ENCODE peak calls at places on chromosomes 1 and 21, in six cellular contexts. W is CD8-positive, alpha-beta T cell; H is heart left ventricle; G is AG04449; J is cardiac fibroblast; S is CD8-positive, alpha-beta memory T cell. Z is an unnamed sample.

GRCh38 chr1:214027498-214027897 is 39.7 kb downstream of the PROX1 start:
- DNase-seq in W (no peak), H (no peak), G (no peak), J (no peak), S (no peak), Z (no peak)

GRCh38 chr1:116375884-116376733 is 3.1 kb downstream of the ATP1A1 start:
- DNase-seq in W (peak), H (peak), G (peak), J (peak), S (peak), Z (no peak)

GRCh38 chr21:43343095-43343991 is 83.6 kb downstream of the SIK1 start:
- DNase-seq in W (no peak), H (no peak), G (no peak), J (no peak), S (no peak), Z (no peak)

GRCh38 chr1:150563340-150564038 is 14.3 kb downstream of the ADAMTSL4 start:
- DNase-seq in W (peak), H (peak), G (no peak), J (peak), S (peak), Z (no peak)

GRCh38 chr1:244100691-244101453 is 49.8 kb downstream of the ZBTB18 start:
- DNase-seq in W (no peak), H (no peak), G (no peak), J (no peak), S (peak), Z (peak)

GRCh38 chr1:67997746-67998145 is 52.7 kb downstream of the DIRAS3 start:
- DNase-seq in W (no peak), H (no peak), G (no peak), J (no peak), S (no peak), Z (no peak)

GRCh38 chr21:33403786-33404571 is 766 bp downstream of the IFNGR2 start:
- DNase-seq in W (peak), H (peak), G (no peak), J (peak), S (no peak), Z (no peak)

GRCh38 chr1:165397945-165398344 is 41.4 kb upstream of the LMX1A start:
- DNase-seq in W (peak), H (peak), G (no peak), J (peak), S (no peak), Z (no peak)

GRCh38 chr21:36134820-36135390 is at the start of gene CBR3:
- DNase-seq in W (peak), H (peak), G (no peak), J (peak), S (peak), Z (no peak)

GRCh38 chr1:41805771-41806471 is 112.8 kb downstream of the HIVEP3 start:
- DNase-seq in W (peak), H (no peak), G (no peak), J (no peak), S (peak), Z (no peak)

DNA sequence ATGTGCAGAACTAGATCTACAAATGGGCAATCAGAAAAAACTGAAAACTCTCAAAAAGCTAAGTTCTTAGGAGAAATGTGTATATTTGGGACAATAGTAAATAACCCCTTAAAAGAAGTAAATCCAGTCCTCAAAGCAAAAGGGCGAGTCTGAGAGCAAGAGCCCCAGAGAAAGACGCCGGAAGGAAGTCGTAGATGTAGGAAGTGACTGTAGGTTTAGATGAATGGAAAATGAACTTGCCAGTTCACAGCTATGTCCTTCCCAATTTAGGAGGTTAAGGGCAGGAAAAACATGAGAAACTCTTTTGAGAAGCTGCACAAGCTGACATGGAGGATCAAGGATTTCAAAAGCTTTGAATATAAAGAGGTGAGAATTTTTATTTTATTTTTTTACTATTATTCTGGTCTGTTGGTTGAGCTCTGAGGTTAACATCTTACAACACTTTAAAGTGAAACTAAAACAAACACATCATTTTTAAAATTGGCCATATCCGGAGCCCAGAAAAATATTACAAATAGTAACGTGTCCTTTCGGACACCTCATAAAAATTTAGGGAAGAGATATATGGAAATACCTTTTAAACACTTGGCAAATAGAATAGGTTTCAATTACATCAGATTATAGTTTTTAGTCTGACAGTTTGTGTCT is 1178.6 kb downstream of the MRPL39 start:
- DNase-seq in W (peak), H (no peak), G (no peak), J (no peak), S (peak), Z (no peak)
- H3K4me3 ChIP-seq in W (peak), H (peak), G (no peak), J (no peak), S (peak), Z (no peak)

DNA sequence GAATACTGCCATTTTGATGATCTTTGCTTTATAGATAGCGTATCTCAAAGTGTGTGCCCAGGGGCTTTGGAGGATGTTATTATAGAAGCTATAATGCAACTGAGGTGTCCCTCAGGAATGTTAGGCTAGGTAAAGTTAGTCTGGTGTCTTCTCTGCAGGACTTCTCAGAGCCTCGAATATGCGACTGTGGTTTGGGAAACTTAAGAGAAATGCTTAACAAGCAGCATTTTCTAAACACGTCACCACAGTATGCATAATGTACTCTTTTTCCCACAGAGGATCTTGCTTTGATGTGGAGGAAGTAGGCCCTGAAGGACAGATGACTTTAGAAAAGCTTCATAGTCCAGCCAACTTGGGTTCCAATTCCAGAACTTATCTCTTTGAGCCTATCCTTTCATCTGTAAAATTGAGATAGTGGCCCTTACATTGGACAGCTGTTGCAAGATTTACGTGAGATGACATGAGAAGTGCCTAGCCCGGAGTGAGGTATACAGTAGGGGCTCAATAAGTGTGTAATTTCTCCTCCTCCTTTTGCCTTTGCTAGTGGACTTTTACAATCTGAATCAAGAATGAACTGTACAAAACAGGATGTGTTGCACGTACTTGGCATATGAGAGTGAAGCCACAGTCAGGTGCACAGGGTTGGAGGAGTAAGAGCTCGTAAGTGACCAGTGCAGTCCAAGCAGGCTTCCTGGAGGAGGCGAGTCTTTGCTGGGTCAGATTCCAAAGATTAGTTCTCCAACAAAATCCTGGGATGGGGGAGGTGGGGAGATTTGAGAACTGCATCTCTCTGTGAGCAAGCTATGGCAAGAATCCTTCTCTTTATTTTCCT is 29.7 kb upstream of the TRABD2B start:
- DNase-seq in W (no peak), H (no peak), G (no peak), J (no peak), S (no peak), Z (no peak)
- H3K4me3 ChIP-seq in W (no peak), H (no peak), G (no peak), J (no peak), S (no peak), Z (no peak)

GRCh38 chr1:228450200-228450599 is 33.5 kb upstream of the TRIM17 start:
- DNase-seq in W (no peak), H (no peak), G (no peak), J (no peak), S (no peak), Z (no peak)
- H3K4me3 ChIP-seq in W (no peak), H (no peak), G (no peak), J (no peak), S (no peak), Z (no peak)

GRCh38 chr1:30908446-30908885 is at the start of gene SDC3:
- DNase-seq in W (no peak), H (peak), G (no peak), J (peak), S (no peak), Z (no peak)

GRCh38 chr1:30907390-30907640 is 1.2 kb downstream of the SDC3 start:
- DNase-seq in W (no peak), H (no peak), G (no peak), J (no peak), S (no peak), Z (no peak)

GRCh38 chr1:30908886-30909777 is 574 bp upstream of the SDC3 start:
- DNase-seq in W (no peak), H (peak), G (no peak), J (no peak), S (no peak), Z (no peak)

GRCh38 chr1:30906631-30907389 is 1.7 kb downstream of the SDC3 start:
- DNase-seq in W (no peak), H (peak), G (no peak), J (no peak), S (no peak), Z (no peak)

DNA sequence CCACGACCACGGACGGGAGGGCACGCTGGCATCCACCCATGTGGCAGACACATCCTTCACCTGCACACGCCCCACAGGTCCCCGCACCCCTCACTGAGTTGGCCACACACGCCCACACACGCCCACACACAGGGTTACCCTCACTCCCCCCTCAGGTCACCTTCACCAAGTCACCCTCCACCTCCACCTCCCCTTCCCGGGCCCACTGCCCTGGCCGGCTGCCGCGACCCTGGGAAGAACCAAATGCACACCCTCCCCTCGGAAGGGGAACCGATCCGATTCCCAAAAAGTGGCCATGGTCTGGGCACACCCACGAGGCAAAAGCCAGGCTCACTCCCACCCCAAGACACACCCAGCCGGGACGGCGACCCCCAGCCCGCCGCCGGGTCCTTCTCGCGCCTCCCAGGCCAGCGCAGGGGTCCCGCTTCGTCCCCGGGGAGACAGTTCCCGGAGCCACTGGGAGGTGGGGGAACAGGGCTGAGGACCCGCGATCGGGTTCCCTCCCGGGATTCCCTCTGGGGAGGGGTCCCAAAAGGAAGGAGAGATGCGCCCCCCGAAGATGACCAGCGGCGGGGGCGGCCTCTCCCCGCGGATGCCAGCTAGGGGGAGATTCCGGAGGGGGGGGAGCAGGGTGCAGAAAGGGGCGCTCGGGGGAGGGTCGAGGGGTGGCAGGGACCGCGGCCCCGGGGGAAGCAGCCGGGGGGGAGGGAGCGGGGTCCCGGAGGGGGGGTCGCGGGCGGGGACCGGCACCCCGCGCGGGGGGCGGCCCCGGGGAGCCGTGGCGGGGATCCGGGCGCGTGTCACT is 715 bp downstream of the SDC3 start:
- DNase-seq in W (no peak), H (peak), G (no peak), J (no peak), S (no peak), Z (no peak)
- H3K4me3 ChIP-seq in W (no peak), H (peak), G (peak), J (peak), S (no peak), Z (peak)

GRCh38 chr1:193406901-193407300 is 220.5 kb upstream of the B3GALT2 start:
- DNase-seq in W (peak), H (no peak), G (no peak), J (peak), S (peak), Z (peak)

GRCh38 chr1:193411771-193412170 is 225.4 kb upstream of the B3GALT2 start:
- DNase-seq in W (no peak), H (no peak), G (no peak), J (no peak), S (peak), Z (no peak)

GRCh38 chr1:193413376-193413775 is 227.0 kb upstream of the B3GALT2 start:
- DNase-seq in W (no peak), H (no peak), G (no peak), J (no peak), S (no peak), Z (no peak)

GRCh38 chr1:193412748-193413147 is 226.3 kb upstream of the B3GALT2 start:
- DNase-seq in W (no peak), H (no peak), G (no peak), J (no peak), S (no peak), Z (no peak)

DNA sequence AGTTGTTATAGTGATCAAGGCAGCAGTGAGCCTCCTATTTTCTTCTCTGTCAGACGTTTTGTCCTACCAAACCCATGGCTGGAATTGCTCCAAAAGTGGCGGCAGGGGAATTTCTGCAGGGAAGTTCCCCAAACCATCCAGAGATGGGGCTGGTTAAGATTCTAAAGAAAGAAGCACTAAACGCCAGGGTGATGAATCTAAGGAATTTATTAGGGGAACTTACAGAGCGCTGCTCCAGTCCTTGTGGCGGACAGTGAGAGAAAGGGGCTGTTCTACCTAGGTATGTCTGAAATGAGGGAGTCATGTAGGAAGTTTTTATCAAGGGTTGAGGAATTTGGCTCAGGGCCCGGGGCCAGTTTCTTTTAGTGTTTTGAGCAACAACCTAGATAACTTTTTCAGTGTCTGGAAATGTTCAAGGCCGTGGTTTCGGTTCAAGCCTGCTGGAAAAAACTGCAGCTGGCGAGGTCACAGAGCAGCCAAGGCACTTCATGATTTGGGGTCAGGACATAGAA is 222.4 kb upstream of the B3GALT2 start:
- DNase-seq in W (no peak), H (peak), G (peak), J (peak), S (no peak), Z (no peak)
- H3K4me3 ChIP-seq in W (no peak), H (peak), G (no peak), J (peak), S (no peak), Z (no peak)

DNA sequence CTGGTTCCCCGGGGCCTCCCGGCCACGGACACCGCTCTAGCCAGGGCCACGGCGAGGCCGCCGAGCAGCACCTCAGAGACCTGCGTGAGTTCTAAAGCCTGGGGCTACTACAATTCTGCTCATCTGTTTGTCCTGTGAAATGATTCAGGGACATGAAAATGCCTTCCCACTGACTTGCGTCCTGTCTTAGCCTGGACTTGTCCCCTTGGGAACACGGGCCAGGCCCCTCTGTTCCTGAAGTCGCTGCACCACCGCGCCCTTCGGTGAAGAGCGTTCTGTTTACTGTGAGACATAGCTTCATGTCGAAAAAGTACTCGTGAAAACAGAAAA is 11.9 kb downstream of the YBEY start:
- DNase-seq in W (no peak), H (no peak), G (no peak), J (no peak), S (no peak), Z (no peak)
- H3K4me3 ChIP-seq in W (peak), H (peak), G (no peak), J (no peak), S (no peak), Z (no peak)

GRCh38 chr1:204891860-204892259 is 21.2 kb downstream of the NFASC start:
- DNase-seq in W (no peak), H (no peak), G (no peak), J (no peak), S (no peak), Z (no peak)

GRCh38 chr1:204885790-204886189 is 15.1 kb downstream of the NFASC start:
- DNase-seq in W (no peak), H (no peak), G (no peak), J (peak), S (no peak), Z (no peak)

GRCh38 chr1:204887846-204888245 is 17.2 kb downstream of the NFASC start:
- DNase-seq in W (no peak), H (no peak), G (no peak), J (no peak), S (no peak), Z (no peak)

GRCh38 chr1:204888294-204888693 is 17.6 kb downstream of the NFASC start:
- DNase-seq in W (no peak), H (no peak), G (peak), J (peak), S (no peak), Z (no peak)

DNA sequence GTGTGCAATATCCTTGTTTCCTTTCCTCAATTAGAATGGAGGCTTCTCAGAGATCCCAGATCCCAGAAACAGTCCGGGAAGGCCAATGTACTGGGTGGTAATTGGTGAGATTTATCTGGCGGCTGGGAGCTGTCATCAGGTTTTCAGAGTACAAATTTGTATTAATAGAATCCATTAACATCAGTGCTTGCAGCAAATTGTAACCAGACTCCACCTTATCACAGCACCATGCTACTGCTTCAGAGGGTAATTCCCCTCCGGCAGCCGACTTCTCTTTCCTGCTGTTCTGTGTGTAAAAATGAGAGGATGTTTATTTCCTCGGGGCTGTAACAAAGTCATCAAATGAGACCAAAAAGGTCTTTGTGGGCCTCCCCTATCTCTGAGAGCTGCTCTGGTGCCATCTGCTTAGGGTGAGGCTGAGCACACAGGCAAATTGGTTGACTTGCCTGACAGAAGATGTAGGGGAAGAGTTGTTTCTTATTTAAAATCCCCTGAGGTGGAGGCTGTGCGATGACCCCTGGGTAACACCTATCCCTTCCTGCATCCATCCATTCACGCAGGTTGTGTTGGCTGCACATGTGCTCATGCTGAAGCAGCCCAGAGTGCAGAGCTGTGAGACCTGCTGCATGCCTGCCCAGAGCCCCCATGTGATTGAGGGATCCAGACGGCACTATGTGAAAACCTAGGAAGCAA is 19.2 kb downstream of the NFASC start:
- DNase-seq in W (no peak), H (no peak), G (no peak), J (peak), S (no peak), Z (no peak)
- H3K4me3 ChIP-seq in W (no peak), H (no peak), G (no peak), J (no peak), S (no peak), Z (no peak)

GRCh38 chr1:162632234-162632666 is at the start of gene DDR2:
- DNase-seq in W (no peak), H (peak), G (peak), J (peak), S (no peak), Z (no peak)

GRCh38 chr1:162631546-162632233 is 574 bp upstream of the DDR2 start:
- DNase-seq in W (no peak), H (peak), G (no peak), J (peak), S (no peak), Z (no peak)

GRCh38 chr1:162635418-162635817 is 3.2 kb downstream of the DDR2 start:
- DNase-seq in W (no peak), H (no peak), G (no peak), J (no peak), S (no peak), Z (no peak)

GRCh38 chr1:162633327-162633762 is 1.1 kb downstream of the DDR2 start:
- DNase-seq in W (no peak), H (peak), G (no peak), J (peak), S (no peak), Z (no peak)

DNA sequence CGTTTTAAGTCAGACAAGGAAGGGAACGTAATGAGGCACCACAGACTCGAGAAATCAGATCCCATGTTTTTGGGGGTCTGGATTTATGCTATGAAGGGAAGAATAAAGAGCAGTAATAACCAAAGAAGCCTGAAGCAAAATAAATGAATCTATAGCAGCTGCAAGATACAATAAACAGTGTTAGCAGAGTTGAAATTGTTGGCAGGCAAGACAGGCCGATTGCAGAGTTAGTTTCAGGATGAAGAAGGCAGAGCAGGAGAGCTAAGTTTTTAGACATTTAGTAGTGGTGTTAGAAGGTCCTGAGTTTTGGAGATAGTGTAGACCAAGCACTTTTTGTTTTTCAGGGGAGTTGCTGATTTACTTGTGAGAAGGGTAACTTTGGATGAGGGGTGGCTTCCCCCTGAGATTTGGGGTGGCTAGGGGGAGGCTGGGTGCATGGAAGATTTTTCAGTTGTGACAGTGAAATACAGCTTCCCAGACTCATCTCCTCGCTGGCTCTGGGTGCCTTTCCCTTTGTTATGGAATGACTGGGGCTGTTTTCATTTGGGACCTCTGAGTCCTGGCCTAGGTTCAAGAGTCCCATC is 571 bp downstream of the DDR2 start:
- DNase-seq in W (no peak), H (no peak), G (no peak), J (peak), S (no peak), Z (no peak)
- H3K4me3 ChIP-seq in W (no peak), H (peak), G (peak), J (peak), S (no peak), Z (no peak)

Z was measured in Jurkat, Clone E6-1.